ENCODE peak calls at places on chromosomes 3 and 15, in six cellular contexts. U is colonic mucosa, C is endothelial cell, P is cardiac fibroblast, G is GM04504, A is HT1080. B is an unnamed sample.

GRCh38 chr3:139318431-139318816 is 25.4 kb upstream of the MRPS22 start:
- DNase-seq in U (no peak), C (no peak), P (no peak), G (no peak), A (no peak), B (no peak)

GRCh38 chr15:100310511-100310910 is 31.3 kb downstream of the ADAMTS17 start:
- DNase-seq in U (no peak), C (no peak), P (no peak), G (no peak), A (no peak), B (no peak)

GRCh38 chr3:165636682-165637010 is 200.6 kb downstream of the BCHE start:
- DNase-seq in U (no peak), C (no peak), P (no peak), G (no peak), A (no peak), B (no peak)

GRCh38 chr3:138051946-138052802 is 42.2 kb downstream of the CLDN18 start:
- DNase-seq in U (peak), C (peak), P (peak), G (peak), A (peak), B (no peak)

GRCh38 chr3:18425641-18426403 is 683 bp upstream of the SATB1 start:
- DNase-seq in U (peak), C (peak), P (no peak), G (no peak), A (peak), B (no peak)

GRCh38 chr15:83694538-83694937 is 40.6 kb downstream of the ADAMTSL3 start:
- DNase-seq in U (no peak), C (no peak), P (no peak), G (no peak), A (no peak), B (no peak)

GRCh38 chr3:123346726-123347125 is 102.2 kb downstream of the ADCY5 start:
- DNase-seq in U (no peak), C (no peak), P (no peak), G (no peak), A (no peak), B (no peak)

GRCh38 chr3:87503901-87504498 is 227.6 kb upstream of the POU1F1 start:
- DNase-seq in U (peak), C (peak), P (peak), G (peak), A (peak), B (peak)

GRCh38 chr3:32493437-32494414 is 8.9 kb downstream of the CMTM6 start:
- DNase-seq in U (no peak), C (no peak), P (peak), G (no peak), A (no peak), B (no peak)

GRCh38 chr3:151468284-151468917 is 7.5 kb upstream of the IGSF10 start:
- DNase-seq in U (peak), C (peak), P (peak), G (no peak), A (peak), B (no peak)

GRCh38 chr3:43155464-43156121 is 49.7 kb upstream of the POMGNT2 start:
- DNase-seq in U (peak), C (peak), P (peak), G (peak), A (peak), B (peak)

GRCh38 chr3:9906480-9906879 is 3.8 kb downstream of the IL17RE start:
- DNase-seq in U (no peak), C (no peak), P (no peak), G (no peak), A (no peak), B (no peak)

GRCh38 chr3:197317250-197317963 is 19.0 kb upstream of the DLG1 start:
- DNase-seq in U (no peak), C (no peak), P (peak), G (peak), A (peak), B (no peak)

B was measured in 8988T.